ENCODE peak calls at places on chromosomes 1 and 21, in five cellular contexts. Q is IMR-90, T is breast epithelium, Y is ovary, R is nephron progenitor cell. M is an unnamed sample.

GRCh38 chr1:110879758-110880606 is 7.0 kb downstream of the CD53 start:
- DNase-seq in T (no peak), Y (no peak), Q (no peak), R (no peak), M (no peak)

GRCh38 chr1:205454903-205455335 is 926 bp downstream of the BLACAT1 start:
- DNase-seq in T (no peak), R (peak), Q (no peak), Y (no peak), M (no peak)

GRCh38 chr1:223504741-223505140 is 111.5 kb downstream of the CCDC185 start:
- DNase-seq in Q (peak), Y (no peak), T (no peak), R (no peak), M (peak)

GRCh38 chr1:17520041-17520440 is 19.5 kb upstream of the ARHGEF10L start:
- DNase-seq in Q (no peak), T (peak), Y (no peak), R (no peak), M (peak)

GRCh38 chr21:34534522-34534921 is 22.5 kb upstream of the KCNE1 start:
- DNase-seq in T (no peak), Q (no peak), Y (no peak), R (no peak), M (no peak)

GRCh38 chr1:119962296-119962968 is 66.1 kb upstream of the ADAM30 start:
- DNase-seq in T (no peak), R (no peak), Q (no peak), Y (no peak), M (no peak)

GRCh38 chr1:150820710-150821521 is 12.9 kb upstream of the CTSK start:
- DNase-seq in Q (peak), T (no peak), R (no peak), Y (no peak), M (no peak)

GRCh38 chr1:88983791-88984552 is 8.5 kb downstream of the KYAT3 start:
- DNase-seq in T (no peak), R (no peak), Q (peak), Y (no peak), M (no peak)

GRCh38 chr1:182415789-182416188 is 15.3 kb upstream of the TEDDM1 start:
- DNase-seq in Q (no peak), R (no peak), Y (no peak), T (no peak), M (no peak)

GRCh38 chr1:181391297-181391905 is 91.9 kb upstream of the CACNA1E start:
- DNase-seq in Q (no peak), T (no peak), Y (no peak), R (peak), M (no peak)
- TF ChIP-seq CTCF in Q (no peak), T (no peak), Y (no peak), R (no peak), M (no peak)

GRCh38 chr1:92424376-92424775 is 62.3 kb downstream of the GFI1 start:
- DNase-seq in Q (no peak), T (no peak), R (no peak), Y (no peak), M (no peak)
- TF ChIP-seq CTCF in Q (no peak), T (no peak), R (no peak), Y (no peak), M (no peak)

GRCh38 chr1:200223613-200224012 is 186.2 kb downstream of the ZNF281 start:
- DNase-seq in T (no peak), Q (no peak), Y (no peak), R (no peak), M (no peak)
- TF ChIP-seq CTCF in T (no peak), Q (no peak), Y (no peak), R (no peak), M (no peak)

GRCh38 chr1:190849346-190849745 is 371.7 kb upstream of the BRINP3 start:
- DNase-seq in R (no peak), Y (no peak), Q (no peak), T (no peak), M (no peak)
- TF ChIP-seq CTCF in R (no peak), Y (no peak), Q (no peak), T (no peak), M (no peak)

DNA sequence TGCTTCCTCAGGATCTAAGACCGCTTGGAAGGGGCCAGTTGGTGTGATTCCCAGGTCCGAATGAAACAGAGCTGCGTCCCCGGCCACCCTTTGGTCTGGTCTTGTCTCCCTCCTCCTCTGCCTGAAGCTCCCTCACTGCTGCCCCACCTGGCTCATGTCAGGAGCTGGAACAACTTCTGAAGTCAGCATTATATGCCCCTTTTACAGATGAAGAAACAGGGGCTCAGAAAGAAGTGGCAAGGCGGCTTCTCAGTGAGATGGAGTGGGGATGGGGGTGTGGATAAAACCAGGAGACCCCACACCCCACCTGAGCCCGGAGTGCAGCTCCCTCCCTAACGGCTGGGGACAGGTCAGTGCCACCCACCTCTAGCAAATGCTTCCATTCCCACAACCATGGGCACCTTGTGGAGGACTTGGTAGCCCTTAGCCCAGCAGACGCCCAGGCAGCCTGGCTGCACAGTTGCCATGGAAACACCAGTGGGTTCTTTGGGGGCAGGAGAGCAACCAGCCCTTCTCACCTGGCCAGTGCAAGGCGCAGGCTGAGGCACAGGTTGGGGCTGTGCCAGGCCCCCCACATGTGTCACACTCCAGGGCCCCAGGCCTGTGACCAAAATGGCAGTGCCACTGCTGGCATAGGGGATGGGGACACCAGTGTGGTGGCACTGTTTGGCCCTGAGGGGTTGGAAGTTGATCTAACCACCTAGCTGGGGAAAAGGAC is 31.9 kb upstream of the ECE1 start:
- DNase-seq in T (no peak), Y (no peak), R (no peak), Q (no peak), M (no peak)
- TF ChIP-seq CTCF in T (no peak), Y (no peak), R (no peak), Q (no peak), M (no peak)

GRCh38 chr1:207401578-207401977 is 52.5 kb upstream of the CR2 start:
- DNase-seq in Q (no peak), Y (no peak), T (no peak), R (no peak), M (no peak)

GRCh38 chr1:207396360-207396759 is 57.8 kb upstream of the CR2 start:
- DNase-seq in T (no peak), Q (no peak), Y (no peak), R (peak), M (no peak)

GRCh38 chr1:207393610-207394009 is 60.5 kb upstream of the CR2 start:
- DNase-seq in T (no peak), R (no peak), Y (no peak), Q (peak), M (peak)

GRCh38 chr1:207398986-207399385 is 55.1 kb upstream of the CR2 start:
- DNase-seq in Y (no peak), R (no peak), Q (no peak), T (no peak), M (no peak)

GRCh38 chr1:207397525-207397926 is 56.6 kb upstream of the CR2 start:
- DNase-seq in Y (no peak), Q (no peak), T (no peak), R (no peak), M (no peak)
- TF ChIP-seq CTCF in Y (no peak), Q (no peak), T (no peak), R (no peak), M (no peak)

M was measured in Calu3.